ENCODE peak calls at places on chromosomes 3 and 15, in four cellular contexts. V is caudate nucleus, Q is NCI-H1105, A is GM13977. Z is an unnamed sample.

GRCh38 chr3:60573494-60573893 is 677.8 kb downstream of the FHIT start:
- DNase-seq in Q (no peak), V (no peak), A (no peak), Z (no peak)

GRCh38 chr3:39435006-39435748 is 28.7 kb downstream of the RPSA start:
- DNase-seq in Q (no peak), A (no peak), V (no peak), Z (no peak)

GRCh38 chr3:95319921-95320494 is 1257.1 kb downstream of the NSUN3 start:
- DNase-seq in Q (no peak), A (no peak), V (no peak), Z (no peak)

GRCh38 chr3:186193534-186194450 is 84.9 kb upstream of the ETV5 start:
- DNase-seq in A (peak), V (no peak), Q (peak), Z (no peak)

GRCh38 chr3:124663690-124664089 is 66.6 kb upstream of the UMPS start:
- DNase-seq in V (no peak), Q (no peak), A (no peak), Z (no peak)

GRCh38 chr3:180296971-180297370 is 260.2 kb upstream of the PEX5L start:
- DNase-seq in A (no peak), V (no peak), Q (no peak), Z (no peak)

GRCh38 chr3:13593615-13594014 is 44.7 kb downstream of the FBLN2 start:
- DNase-seq in A (no peak), V (no peak), Q (no peak), Z (no peak)

GRCh38 chr3:51967384-51968174 is at the start of gene PCBP4:
- DNase-seq in V (peak), Q (no peak), A (peak), Z (no peak)

GRCh38 chr15:29556385-29556784 is 265.9 kb downstream of the TJP1 start:
- DNase-seq in V (no peak), A (no peak), Q (no peak), Z (no peak)

GRCh38 chr3:61864886-61865285 is 303.5 kb downstream of the PTPRG start:
- DNase-seq in A (no peak), Q (no peak), V (no peak), Z (no peak)

GRCh38 chr3:129593230-129593594 is 13.3 kb downstream of the PLXND1 start:
- DNase-seq in A (no peak), Q (no peak), V (no peak), Z (no peak)

GRCh38 chr15:45704329-45705249 is 69.8 kb downstream of the SQOR start:
- DNase-seq in A (no peak), Q (no peak), V (no peak), Z (no peak)

GRCh38 chr3:12992629-12993021 is 80.6 kb downstream of the IQSEC1 start:
- DNase-seq in A (no peak), V (no peak), Q (no peak), Z (no peak)

GRCh38 chr3:99877180-99877579 is 59.5 kb downstream of the CMSS1 start:
- DNase-seq in A (no peak), V (no peak), Q (no peak), Z (no peak)

GRCh38 chr15:90352109-90352893 is at the start of gene ZNF774:
- DNase-seq in V (peak), A (peak), Q (peak), Z (peak)

GRCh38 chr3:114877378-114878118 is 269.5 kb downstream of the ZBTB20 start:
- DNase-seq in V (no peak), A (no peak), Q (no peak), Z (no peak)

GRCh38 chr15:60531811-60532210 is 52.9 kb upstream of the ICE2 start:
- DNase-seq in V (no peak), A (no peak), Q (no peak), Z (no peak)

GRCh38 chr3:193996205-193996604 is 139.7 kb upstream of the HES1 start:
- DNase-seq in V (no peak), Q (no peak), A (no peak), Z (no peak)

GRCh38 chr15:57992761-57993295 is 72.7 kb downstream of the ALDH1A2 start:
- DNase-seq in Q (no peak), A (no peak), V (no peak), Z (no peak)

GRCh38 chr3:194828126-194828525 is 142.4 kb downstream of the FAM43A start:
- DNase-seq in V (no peak), A (no peak), Q (no peak), Z (no peak)

GRCh38 chr3:37024092-37024491 is 30.8 kb downstream of the MLH1 start:
- DNase-seq in A (peak), V (no peak), Q (no peak), Z (no peak)

Z was measured in NCI-H774.